ENCODE peak calls at places on chromosomes 1 and 21, in nine cellular contexts. M, E, J, A, Y, O, S, U and V are unnamed samples.
A peak's percentile ranks its signal among the peaks of the same experiment; 100 is the strongest.

GRCh38 chr1:58720680-58721079 is 20.8 kb upstream of the MYSM1 start:
- DNase-seq in M (no peak), E (no peak), J (no peak), A (no peak), Y (no peak), O (no peak), S (no peak), U (no peak), V (no peak)

GRCh38 chr1:174007846-174008245 is 14.3 kb downstream of the RC3H1 start:
- DNase-seq in M (no peak), E (no peak), J (peak; percentile 10), A (no peak), Y (no peak), O (no peak), S (no peak), U (no peak), V (no peak)

GRCh38 chr1:176049582-176049981 is 157.5 kb downstream of the COP1 start:
- DNase-seq in M (no peak), E (no peak), J (no peak), A (no peak), Y (no peak), O (no peak), S (no peak), U (no peak), V (no peak)

GRCh38 chr1:190001187-190001586 is 476.5 kb downstream of the BRINP3 start:
- DNase-seq in M (no peak), E (no peak), J (no peak), A (no peak), Y (no peak), O (no peak), S (no peak), U (no peak), V (no peak)

GRCh38 chr21:45351526-45352275 is 53.3 kb upstream of the COL18A1 start:
- DNase-seq in M (no peak), E (no peak), J (no peak), A (no peak), Y (no peak), O (no peak), S (no peak), U (no peak), V (no peak)

GRCh38 chr21:44471996-44472395 is 16.7 kb downstream of the LRRC3 start:
- DNase-seq in M (no peak), E (no peak), J (no peak), A (no peak), Y (no peak), O (no peak), S (no peak), U (no peak), V (no peak)

GRCh38 chr1:108045370-108045950 is 80.5 kb upstream of the VAV3 start:
- DNase-seq in M (no peak), E (no peak), J (no peak), A (no peak), Y (no peak), O (no peak), S (no peak), U (no peak), V (no peak)

GRCh38 chr1:15692121-15692682 is 8.1 kb downstream of the PLEKHM2 start:
- DNase-seq in M (no peak), E (no peak), J (no peak), A (no peak), Y (no peak), O (no peak), S (no peak), U (no peak), V (no peak)

GRCh38 chr21:31750843-31751242 is 18.9 kb upstream of the SCAF4 start:
- DNase-seq in M (no peak), E (no peak), J (no peak), A (no peak), Y (no peak), O (no peak), S (no peak), U (no peak), V (no peak)

GRCh38 chr1:119453021-119453420 is 38.1 kb downstream of the HSD3B2 start:
- DNase-seq in M (peak; percentile 19), E (no peak), J (peak; percentile 77), A (no peak), Y (no peak), O (no peak), S (no peak), U (peak; percentile 69), V (no peak)

GRCh38 chr1:40449684-40450490 is at the start of gene ZFP69B:
- DNase-seq in M (peak; percentile 16), E (peak; percentile 98), J (peak; percentile 99), A (peak; percentile 97), Y (peak; percentile 87), O (peak; percentile 96), S (peak; percentile 85), U (peak; percentile 47), V (peak; percentile 83)